ENCODE peak calls at places on chromosome 16, in seven cellular contexts. S, X, H, R, F, I and Y are unnamed samples. For H3K36me3, the result is how much of the 10 kb centered on the place peaks cover.

GRCh38 chr16:56776562-56776961 is 46.6 kb downstream of the NUP93 start:
- DNase-seq in S (no peak), X (no peak), H (no peak), R (peak), F (peak), I (peak), Y (no peak)

GRCh38 chr16:5011637-5012036 is 22.1 kb downstream of the NAGPA start:
- DNase-seq in S (no peak), X (no peak), H (no peak), R (no peak), F (no peak), I (no peak), Y (no peak)

GRCh38 chr16:15653227-15653626 is 3.2 kb downstream of the NDE1 start:
- DNase-seq in S (no peak), X (no peak), H (no peak), R (no peak), F (no peak), I (no peak), Y (no peak)

GRCh38 chr16:69270831-69271230 is 40.3 kb upstream of the VPS4A start:
- DNase-seq in S (no peak), X (no peak), H (no peak), R (no peak), F (no peak), I (no peak), Y (no peak)

GRCh38 chr16:82011199-82011641 is at the start of gene SDR42E1:
- DNase-seq in S (peak), X (peak), H (no peak), R (no peak), F (peak), I (peak), Y (peak)

GRCh38 chr16:86040496-86040895 is 141.5 kb downstream of the IRF8 start:
- DNase-seq in S (no peak), X (peak), H (no peak), R (no peak), F (no peak), I (no peak), Y (no peak)

GRCh38 chr16:28237754-28238357 is 26.1 kb upstream of the XPO6 start:
- DNase-seq in S (no peak), X (no peak), H (no peak), R (no peak), F (no peak), I (no peak), Y (peak)

GRCh38 chr16:85238233-85238647 is 126.0 kb upstream of the CIBAR2 start:
- DNase-seq in S (no peak), X (no peak), H (peak), R (peak), F (peak), I (peak), Y (no peak)

GRCh38 chr16:22721497-22722100 is 92.4 kb upstream of the HS3ST2 start:
- DNase-seq in S (no peak), X (no peak), H (no peak), R (no peak), F (no peak), I (no peak), Y (no peak)

GRCh38 chr16:19840524-19841110 is 44.0 kb downstream of the GPRC5B start:
- DNase-seq in S (no peak), X (no peak), H (no peak), R (no peak), F (no peak), I (no peak), Y (no peak)

GRCh38 chr16:25692734-25693508 is 1.2 kb downstream of the HS3ST4 start:
- DNase-seq in S (no peak), X (no peak), H (no peak), R (no peak), F (no peak), I (no peak), Y (no peak)

GRCh38 chr16:19136549-19137196 is 22.9 kb downstream of the ITPRIPL2 start:
- DNase-seq in S (no peak), X (no peak), H (no peak), R (no peak), F (no peak), I (peak), Y (no peak)

GRCh38 chr16:50531901-50532300 is 16.3 kb upstream of the NKD1 start:
- DNase-seq in S (no peak), X (peak), H (no peak), R (no peak), F (no peak), I (no peak), Y (no peak)

GRCh38 chr16:86019446-86020047 is 120.6 kb downstream of the IRF8 start:
- DNase-seq in S (no peak), X (no peak), H (no peak), R (no peak), F (no peak), I (no peak), Y (no peak)

GRCh38 chr16:8686031-8686621 is 11.7 kb downstream of the ABAT start:
- DNase-seq in S (no peak), X (peak), H (no peak), R (no peak), F (no peak), I (peak), Y (no peak)

GRCh38 chr16:49858200-49859129 is 2.6 kb upstream of the ZNF423 start:
- DNase-seq in S (no peak), X (no peak), H (peak), R (peak), F (peak), I (peak), Y (no peak)

GRCh38 chr16:82845076-82845475 is 218.3 kb downstream of the CDH13 start:
- DNase-seq in S (no peak), X (no peak), H (no peak), R (no peak), F (no peak), I (no peak), Y (no peak)

GRCh38 chr16:51416921-51417320 is 265.9 kb upstream of the SALL1 start:
- DNase-seq in S (no peak), X (no peak), H (no peak), R (no peak), F (no peak), I (no peak), Y (no peak)

GRCh38 chr16:84891149-84891795 is 71.5 kb downstream of the CRISPLD2 start:
- DNase-seq in S (no peak), X (no peak), H (no peak), R (no peak), F (no peak), I (no peak), Y (no peak)

GRCh38 chr16:59880626-59881025 is 1146.5 kb upstream of the GOT2 start:
- DNase-seq in S (no peak), X (no peak), H (no peak), R (no peak), F (no peak), I (no peak), Y (no peak)

GRCh38 chr16:74462361-74462760 is 41.1 kb upstream of the CLEC18B start:
- DNase-seq in S (no peak), X (no peak), H (no peak), R (no peak), F (no peak), I (no peak), Y (no peak)

GRCh38 chr16:85052536-85052935 is 24.9 kb downstream of the KIAA0513 start:
- DNase-seq in S (no peak), X (no peak), H (no peak), R (no peak), F (no peak), I (no peak), Y (no peak)

GRCh38 chr16:88376835-88377726 is 5.7 kb upstream of the ZNF469 start:
- DNase-seq in S (no peak), X (peak), H (no peak), R (no peak), F (no peak), I (no peak), Y (no peak)

GRCh38 chr16:85970016-85970711 is 71.2 kb downstream of the IRF8 start:
- DNase-seq in S (no peak), X (no peak), H (no peak), R (no peak), F (no peak), I (no peak), Y (no peak)

GRCh38 chr16:85557976-85558589 is 55.0 kb upstream of the GSE1 start:
- DNase-seq in S (no peak), X (no peak), H (no peak), R (no peak), F (no peak), I (peak), Y (no peak)

GRCh38 chr16:85369741-85370528 is 243.2 kb upstream of the GSE1 start:
- DNase-seq in S (no peak), X (no peak), H (peak), R (no peak), F (peak), I (peak), Y (peak)

GRCh38 chr16:73093146-73094144 is 45.5 kb upstream of the ZFHX3 start:
- DNase-seq in S (no peak), X (no peak), H (peak), R (no peak), F (no peak), I (no peak), Y (no peak)

GRCh38 chr16:73095142-73095791 is 47.3 kb upstream of the ZFHX3 start:
- DNase-seq in S (no peak), X (no peak), H (no peak), R (no peak), F (no peak), I (no peak), Y (no peak)

GRCh38 chr16:73096510-73096909 is 48.6 kb upstream of the ZFHX3 start:
- DNase-seq in S (no peak), X (no peak), H (no peak), R (no peak), F (no peak), I (no peak), Y (no peak)

GRCh38 chr16:73094371-73094770 is 46.4 kb upstream of the ZFHX3 start:
- DNase-seq in S (no peak), X (no peak), H (no peak), R (no peak), F (no peak), I (no peak), Y (no peak)

DNA sequence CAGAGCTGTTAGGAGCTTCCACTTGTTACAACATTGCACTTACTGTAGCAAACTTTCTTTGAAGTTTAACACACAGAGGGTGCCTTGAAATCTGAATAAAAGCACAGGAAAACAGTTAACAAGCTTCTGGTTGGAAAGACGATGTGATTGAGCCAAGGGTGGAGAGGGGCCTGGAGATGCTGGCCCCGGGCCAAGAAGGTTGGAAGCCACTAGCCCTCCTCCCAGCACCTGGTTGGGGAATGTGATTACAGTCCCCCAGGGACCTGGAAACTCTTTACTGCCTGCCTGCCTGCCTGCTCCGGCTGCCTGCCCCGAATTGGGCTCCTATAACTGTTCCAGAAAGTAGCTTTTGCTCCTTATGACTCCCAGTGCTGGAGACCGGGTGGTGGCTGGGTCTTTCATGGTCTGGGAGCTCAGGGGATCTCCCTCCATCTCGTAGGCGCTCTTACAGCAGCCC is 48.0 kb upstream of the ZFHX3 start:
- DNase-seq in S (no peak), X (no peak), H (no peak), R (no peak), F (no peak), I (no peak), Y (no peak)
- H3K4me3 ChIP-seq in S (no peak), X (no peak), H (peak), R (no peak), F (no peak), I (no peak), Y (no peak)

GRCh38 chr16:1779234-1779701 is 3.1 kb downstream of the SPSB3 start:
- DNase-seq in S (no peak), X (peak), H (no peak), R (no peak), F (no peak), I (no peak), Y (no peak)
- H3K36me3 ChIP-seq in S (under half), X (half or more), H (under half), R (under half), F (under half), I (under half), Y (under half)

GRCh38 chr16:2964416-2965223 is 545 bp downstream of the KREMEN2 start:
- DNase-seq in S (peak), X (peak), H (no peak), R (no peak), F (no peak), I (peak), Y (peak)
- H3K4me3 ChIP-seq in S (peak), X (peak), H (peak), R (no peak), F (no peak), I (no peak), Y (no peak)

GRCh38 chr16:30366511-30366910 is 3.8 kb downstream of the TBC1D10B start:
- DNase-seq in S (no peak), X (no peak), H (no peak), R (no peak), F (no peak), I (no peak), Y (no peak)
- H3K36me3 ChIP-seq in S (under half), X (half or more), H (under half), R (under half), F (under half), I (under half), Y (under half)

GRCh38 chr16:80993293-80993691 is 13.4 kb downstream of the CMC2 start:
- DNase-seq in S (no peak), X (no peak), H (no peak), R (no peak), F (no peak), I (no peak), Y (no peak)
- H3K4me3 ChIP-seq in S (no peak), X (no peak), H (peak), R (no peak), F (no peak), I (no peak), Y (no peak)

GRCh38 chr16:1325673-1326371 is 7.6 kb upstream of the BAIAP3 start:
- DNase-seq in S (no peak), X (no peak), H (no peak), R (no peak), F (no peak), I (no peak), Y (no peak)

GRCh38 chr16:1322407-1322806 is 11.0 kb upstream of the BAIAP3 start:
- DNase-seq in S (no peak), X (no peak), H (no peak), R (no peak), F (no peak), I (no peak), Y (no peak)

GRCh38 chr16:1323296-1324239 is 9.9 kb upstream of the BAIAP3 start:
- DNase-seq in S (no peak), X (no peak), H (no peak), R (no peak), F (no peak), I (no peak), Y (no peak)

GRCh38 chr16:1325261-1325660 is 8.2 kb upstream of the BAIAP3 start:
- DNase-seq in S (no peak), X (no peak), H (no peak), R (no peak), F (no peak), I (no peak), Y (no peak)

GRCh38 chr16:1324286-1324826 is 9.1 kb upstream of the BAIAP3 start:
- DNase-seq in S (no peak), X (no peak), H (no peak), R (no peak), F (no peak), I (no peak), Y (no peak)
- H3K36me3 ChIP-seq in S (under half), X (half or more), H (under half), R (under half), F (under half), I (under half), Y (under half)

GRCh38 chr16:46730126-46730525 is 18.0 kb downstream of the MYLK3 start:
- DNase-seq in S (no peak), X (peak), H (no peak), R (no peak), F (no peak), I (no peak), Y (no peak)
- H3K4me3 ChIP-seq in S (no peak), X (no peak), H (no peak), R (no peak), F (no peak), I (no peak), Y (no peak)

GRCh38 chr16:89892055-89892630 is 18.8 kb downstream of the TCF25 start:
- DNase-seq in S (no peak), X (no peak), H (no peak), R (no peak), F (no peak), I (no peak), Y (no peak)
- H3K36me3 ChIP-seq in S (under half), X (half or more), H (half or more), R (under half), F (under half), I (under half), Y (half or more)